ENCODE peak calls at places on chromosomes 5 and 9, in seven cellular contexts. F, C, N, Z, X, I and L are unnamed samples.

GRCh38 chr9:16344343-16344742 is 526.1 kb downstream of the BNC2 start:
- DNase-seq in Z (no peak), I (no peak), X (no peak), C (no peak), F (no peak), N (no peak), L (no peak)

GRCh38 chr5:150412319-150413175 is at the start of gene CD74:
- DNase-seq in I (peak; percentile 62), Z (peak; percentile 82), C (peak; percentile 92), X (peak; percentile 89), F (peak; percentile 85), N (peak; percentile 97), L (peak; percentile 92)

GRCh38 chr9:107024193-107024592 is 161.2 kb downstream of the ZNF462 start:
- DNase-seq in C (no peak), X (no peak), N (no peak), I (no peak), Z (no peak), F (no peak), L (no peak)

GRCh38 chr5:59722875-59723274 is 170.7 kb downstream of the PDE4D start:
- DNase-seq in F (no peak), C (no peak), Z (no peak), N (no peak), X (no peak), I (no peak), L (no peak)

GRCh38 chr9:129014611-129015010 is 13.5 kb downstream of the SH3GLB2 start:
- DNase-seq in X (no peak), C (no peak), N (no peak), Z (no peak), I (no peak), F (no peak), L (no peak)

GRCh38 chr5:41539454-41539853 is 29.1 kb upstream of the PLCXD3 start:
- DNase-seq in N (no peak), Z (no peak), C (no peak), I (no peak), F (no peak), X (no peak), L (no peak)

GRCh38 chr9:81718244-81718643 is 28.9 kb upstream of the TLE1 start:
- DNase-seq in F (no peak), Z (no peak), N (no peak), I (no peak), X (no peak), C (no peak), L (no peak)

GRCh38 chr9:135244751-135245221 is 157.3 kb downstream of the OLFM1 start:
- DNase-seq in F (no peak), C (no peak), N (peak; percentile 62), Z (peak; percentile 79), I (no peak), X (peak; percentile 56), L (peak; percentile 58)

GRCh38 chr5:41787257-41787656 is 83.0 kb downstream of the OXCT1 start:
- DNase-seq in C (no peak), F (no peak), X (no peak), I (no peak), N (no peak), Z (no peak), L (no peak)

GRCh38 chr9:134153450-134153849 is 10.9 kb downstream of the RNU6ATAC start:
- DNase-seq in X (no peak), F (no peak), Z (no peak), N (no peak), C (no peak), I (no peak), L (no peak)

GRCh38 chr5:97591781-97592180 is 408.7 kb upstream of the RIOK2 start:
- DNase-seq in F (no peak), I (no peak), X (no peak), N (no peak), Z (no peak), C (no peak), L (no peak)

GRCh38 chr9:13088734-13089427 is 190.6 kb downstream of the MPDZ start:
- DNase-seq in I (no peak), F (no peak), Z (peak; percentile 63), C (peak; percentile 7), X (no peak), N (no peak), L (no peak)

DNA sequence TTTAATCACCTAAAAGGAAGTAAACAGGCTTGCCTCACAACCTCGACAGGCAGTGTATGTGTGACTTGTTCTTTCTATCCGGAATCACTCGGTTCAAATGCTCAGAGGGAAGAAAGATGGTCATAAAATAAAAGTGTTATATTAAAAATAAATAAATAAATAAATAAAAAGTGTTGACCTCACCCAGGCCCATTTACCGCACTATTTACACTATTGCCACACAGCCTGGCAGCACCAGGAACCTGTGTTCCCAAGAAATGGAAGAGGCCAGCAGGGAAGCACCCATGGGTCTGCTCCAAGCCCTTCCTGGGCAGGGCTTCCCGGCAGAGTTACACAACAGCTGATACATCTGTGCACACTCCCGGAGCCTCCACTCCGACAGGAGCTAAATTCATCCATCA is 127.9 kb downstream of the EFNA5 start:
- DNase-seq in Z (peak; percentile 91), F (peak; percentile 91), C (peak; percentile 39), I (peak; percentile 84), X (peak; percentile 75), N (no peak), L (peak; percentile 70)
- H3K27ac ChIP-seq in Z (peak overlapping the region; percentile 77), F (peak overlapping the region; percentile 83), C (peak overlapping the region; percentile 67), I (peak overlapping the region; percentile 71), X (peak overlapping the region; percentile 83), N (no peak overlapping the region), L (peak overlapping the region; percentile 46)

DNA sequence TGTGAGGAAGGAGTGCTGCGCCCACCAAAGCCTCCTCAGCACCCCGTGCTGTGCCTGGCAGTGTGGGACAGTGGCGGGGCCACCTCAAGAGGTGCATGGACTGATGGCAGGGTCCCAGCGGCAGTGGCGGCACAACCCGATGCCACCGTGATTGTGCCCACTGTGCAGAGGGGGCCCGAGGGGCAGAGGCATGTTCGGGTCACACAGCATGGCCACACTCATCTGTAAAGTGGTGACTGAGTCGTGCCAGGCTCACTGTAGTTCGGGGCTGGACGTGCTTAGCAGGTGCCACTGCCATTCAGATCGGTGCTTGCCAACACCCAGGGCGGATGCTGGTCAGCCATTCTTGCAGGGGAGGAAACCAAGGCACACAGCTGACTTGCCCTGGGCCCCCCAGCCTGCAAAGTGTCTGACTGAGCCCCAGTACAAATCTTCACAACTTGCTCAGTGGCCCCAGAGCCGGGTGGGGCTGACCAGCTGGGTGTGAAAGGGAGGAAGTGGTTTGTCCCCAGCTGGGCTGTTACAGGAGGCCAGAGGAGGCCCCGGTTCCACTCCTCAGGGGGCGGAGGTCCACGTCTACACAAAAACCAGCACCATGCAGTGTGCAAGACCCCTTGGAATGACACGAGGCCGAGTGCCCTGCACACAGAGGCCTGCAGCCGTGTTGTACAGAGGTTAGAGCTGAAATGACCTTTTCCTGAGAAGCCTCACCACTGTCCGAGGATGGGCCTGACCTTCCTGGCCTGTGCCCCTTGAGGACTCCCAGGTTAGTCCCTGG is 17.8 kb downstream of the FGD3 start:
- DNase-seq in X (peak; percentile 81), I (peak; percentile 28), Z (peak; percentile 66), N (peak; percentile 94), C (peak; percentile 53), F (peak; percentile 61), L (no peak)
- TF ChIP-seq POLR2A in X (no peak), I (no peak), Z (no peak), N (no peak), C (peak; percentile 18), F (no peak), L (no peak)

DNA sequence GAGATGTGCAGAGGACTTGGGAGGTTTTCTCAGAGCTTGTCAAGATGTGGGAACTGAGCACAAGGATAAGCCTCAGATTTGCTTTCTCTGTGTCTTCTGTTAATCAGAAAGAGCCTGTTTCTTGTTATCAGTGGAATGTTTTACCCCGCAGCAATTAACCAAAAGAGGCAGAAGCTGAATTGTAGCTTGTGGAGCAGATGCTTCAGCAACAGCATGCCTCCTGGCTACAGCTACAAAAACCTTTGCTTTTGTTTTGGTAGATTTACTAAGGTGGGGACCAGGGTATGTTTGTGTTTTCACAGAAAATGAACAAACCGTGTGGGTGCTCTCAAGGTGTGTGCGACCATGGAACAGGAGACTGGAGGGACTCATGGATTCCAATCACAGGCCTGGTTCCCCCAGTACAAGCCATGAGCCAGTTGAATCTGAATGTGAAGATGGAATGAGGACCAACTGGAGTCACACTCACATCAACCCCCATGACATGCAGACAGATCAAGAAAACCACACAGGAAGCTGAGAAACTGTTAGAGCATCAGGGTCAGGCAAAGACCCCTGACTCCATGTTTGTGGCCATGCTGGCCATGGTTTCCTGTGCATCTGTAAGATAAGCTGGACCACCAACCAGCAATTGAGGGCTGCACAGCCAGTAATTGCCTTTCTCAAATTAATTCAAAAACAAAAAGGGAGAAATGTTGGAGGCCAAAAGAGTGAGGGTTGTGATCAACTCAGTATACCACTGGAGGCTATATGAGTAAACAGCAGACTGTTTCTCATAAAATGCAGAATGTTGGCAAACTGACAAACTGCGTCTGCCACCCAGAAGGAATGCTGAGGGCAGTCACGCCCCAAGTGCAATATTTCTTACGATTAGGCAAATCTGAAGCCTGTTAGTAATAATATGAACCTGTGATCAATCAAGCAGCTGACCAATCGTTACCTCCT is 6.8 kb downstream of the UGT3A2 start:
- DNase-seq in I (no peak), C (no peak), Z (no peak), X (no peak), N (no peak), F (no peak), L (no peak)
- H3K27ac ChIP-seq in I (no peak overlapping the region), C (no peak overlapping the region), Z (no peak overlapping the region), X (no peak overlapping the region), N (no peak overlapping the region), F (no peak overlapping the region), L (no peak overlapping the region)

GRCh38 chr9:94921072-94921471 is 194.6 kb downstream of the AOPEP start:
- DNase-seq in N (no peak), Z (no peak), C (no peak), X (no peak), F (no peak), I (no peak), L (no peak)
- TF ChIP-seq POLR2A in N (no peak), Z (no peak), C (no peak), X (no peak), F (no peak), I (no peak), L (no peak)

GRCh38 chr9:109098221-109098959 is 21.4 kb downstream of the TMEM245 start:
- DNase-seq in N (no peak), X (no peak), I (peak; percentile 78), C (no peak), Z (no peak), F (no peak), L (peak; percentile 32)

GRCh38 chr9:109097156-109097555 is 22.6 kb downstream of the TMEM245 start:
- DNase-seq in I (no peak), Z (no peak), C (no peak), X (no peak), N (no peak), F (no peak), L (no peak)

GRCh38 chr9:109092587-109092986 is 27.2 kb downstream of the TMEM245 start:
- DNase-seq in F (no peak), N (no peak), C (no peak), Z (no peak), I (no peak), X (no peak), L (no peak)

GRCh38 chr9:109094268-109094667 is 25.5 kb downstream of the TMEM245 start:
- DNase-seq in Z (no peak), N (no peak), I (no peak), F (no peak), C (no peak), X (no peak), L (peak; percentile 25)

GRCh38 chr9:109095321-109095720 is 24.4 kb downstream of the TMEM245 start:
- DNase-seq in X (no peak), Z (no peak), N (no peak), F (no peak), I (no peak), C (no peak), L (no peak)
- H3K27ac ChIP-seq in X (no peak overlapping the region), Z (no peak overlapping the region), N (no peak overlapping the region), F (no peak overlapping the region), I (peak overlapping the region; percentile 83), C (no peak overlapping the region), L (peak overlapping the region; percentile 16)